ENCODE peak calls at places on chromosomes 12 and 14, in nine cellular contexts. R is stomach, A is ovary, Z is endothelial cell of umbilical vein, E is right lobe of liver, T is A549, H is K562, J is HCT116, N is body of pancreas. Q is an unnamed sample.

GRCh38 chr12:122862110-122862634 is 26.9 kb downstream of the HIP1R start:
- DNase-seq in Z (no peak), H (no peak), E (peak; percentile 52), T (no peak), R (no peak), A (no peak), J (no peak), N (no peak), Q (no peak)

GRCh38 chr12:108643941-108644742 is 10.4 kb upstream of the SELPLG start:
- DNase-seq in A (peak; percentile 48), R (no peak), H (no peak), N (peak; percentile 51), Z (peak; percentile 92), T (peak; percentile 58), J (peak; percentile 59), E (no peak), Q (peak; percentile 37)

GRCh38 chr12:107760207-107760816 is 625 bp downstream of the PRDM4 start:
- DNase-seq in T (peak; percentile 36), N (no peak), A (peak; percentile 23), J (no peak), E (peak; percentile 65), H (no peak), R (no peak), Z (peak; percentile 30), Q (peak; percentile 43)

GRCh38 chr14:72708708-72709475 is 185.0 kb downstream of the DPF3 start:
- DNase-seq in R (no peak), N (no peak), T (no peak), J (peak; percentile 69), Z (no peak), A (no peak), H (no peak), E (no peak), Q (peak; percentile 52)

GRCh38 chr12:47114481-47114892 is 34.7 kb upstream of the AMIGO2 start:
- DNase-seq in H (no peak), A (no peak), R (no peak), T (no peak), E (no peak), Z (no peak), N (no peak), J (no peak), Q (no peak)

GRCh38 chr12:129080821-129081220 is 227.5 kb downstream of the GLT1D1 start:
- DNase-seq in R (no peak), Z (no peak), E (no peak), A (no peak), H (no peak), T (no peak), J (no peak), N (no peak), Q (no peak)

GRCh38 chr14:105537580-105538474 is 11.4 kb downstream of the TMEM121 start:
- DNase-seq in E (no peak), A (peak; percentile 45), J (no peak), N (peak; percentile 55), H (peak; percentile 78), R (peak; percentile 78), T (peak; percentile 77), Z (no peak), Q (peak; percentile 74)

GRCh38 chr12:27498761-27499160 is 25.2 kb upstream of the PPFIBP1 start:
- DNase-seq in Z (no peak), H (no peak), N (no peak), T (no peak), R (no peak), A (no peak), E (no peak), J (no peak), Q (no peak)

DNA sequence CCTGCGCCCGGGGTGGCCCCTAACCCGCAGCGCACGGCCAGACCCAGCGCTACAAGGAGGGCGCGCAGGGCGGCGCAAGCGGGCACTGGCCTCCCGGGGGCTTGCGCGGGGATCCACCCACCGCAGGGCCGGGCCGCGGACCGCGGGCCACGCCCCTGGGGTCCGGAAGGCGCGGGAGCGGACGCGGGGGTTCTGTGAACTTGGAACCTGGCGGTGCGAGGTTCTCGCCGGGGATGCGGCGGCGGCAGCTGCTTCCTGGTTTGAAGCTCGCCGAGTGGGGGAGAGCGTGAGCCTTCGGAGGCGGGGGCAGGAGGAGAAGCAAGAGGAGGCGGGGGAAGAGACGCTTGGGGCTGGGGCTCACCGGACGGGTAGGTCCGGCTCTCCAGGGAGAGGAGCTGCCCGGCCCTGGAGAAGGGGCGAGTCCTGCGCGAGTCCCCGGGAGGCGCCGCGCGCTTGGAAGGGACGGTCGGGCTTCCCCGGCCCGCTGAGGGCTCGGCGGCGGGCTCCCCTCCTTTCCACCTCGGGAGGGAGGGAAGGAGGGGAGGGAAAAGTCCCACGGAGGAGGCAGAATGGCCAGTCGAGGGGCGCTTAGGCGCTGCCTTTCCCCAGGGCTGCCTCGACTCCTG is at the start of gene PRKCH:
- DNase-seq in H (peak; percentile 64), E (peak; percentile 80), N (peak; percentile 86), T (peak; percentile 65), A (peak; percentile 56), Z (peak; percentile 92), J (peak; percentile 54), R (peak; percentile 76), Q (peak; percentile 74)
- TF ChIP-seq POLR2A in H (no peak), E (peak; percentile 29), N (peak; percentile 80), T (no peak), A (no peak), Z (peak; percentile 49), J (peak; percentile 60), R (no peak), Q (no peak)

GRCh38 chr12:57237653-57237951 is 8.1 kb downstream of the SHMT2 start:
- DNase-seq in E (no peak), R (no peak), H (no peak), T (no peak), A (no peak), J (no peak), Z (no peak), N (no peak), Q (no peak)

GRCh38 chr12:57236925-57237652 is 7.6 kb downstream of the SHMT2 start:
- DNase-seq in H (no peak), A (no peak), T (no peak), N (no peak), R (no peak), E (no peak), J (no peak), Z (no peak), Q (no peak)

GRCh38 chr12:57235012-57235727 is 5.7 kb downstream of the SHMT2 start:
- DNase-seq in A (no peak), R (peak; percentile 77), J (no peak), T (no peak), H (peak; percentile 74), N (no peak), E (peak; percentile 89), Z (peak; percentile 24), Q (no peak)

GRCh38 chr12:57235728-57236131 is 6.2 kb downstream of the SHMT2 start:
- DNase-seq in Z (no peak), R (no peak), H (no peak), J (no peak), T (no peak), A (no peak), N (no peak), E (no peak), Q (no peak)

DNA sequence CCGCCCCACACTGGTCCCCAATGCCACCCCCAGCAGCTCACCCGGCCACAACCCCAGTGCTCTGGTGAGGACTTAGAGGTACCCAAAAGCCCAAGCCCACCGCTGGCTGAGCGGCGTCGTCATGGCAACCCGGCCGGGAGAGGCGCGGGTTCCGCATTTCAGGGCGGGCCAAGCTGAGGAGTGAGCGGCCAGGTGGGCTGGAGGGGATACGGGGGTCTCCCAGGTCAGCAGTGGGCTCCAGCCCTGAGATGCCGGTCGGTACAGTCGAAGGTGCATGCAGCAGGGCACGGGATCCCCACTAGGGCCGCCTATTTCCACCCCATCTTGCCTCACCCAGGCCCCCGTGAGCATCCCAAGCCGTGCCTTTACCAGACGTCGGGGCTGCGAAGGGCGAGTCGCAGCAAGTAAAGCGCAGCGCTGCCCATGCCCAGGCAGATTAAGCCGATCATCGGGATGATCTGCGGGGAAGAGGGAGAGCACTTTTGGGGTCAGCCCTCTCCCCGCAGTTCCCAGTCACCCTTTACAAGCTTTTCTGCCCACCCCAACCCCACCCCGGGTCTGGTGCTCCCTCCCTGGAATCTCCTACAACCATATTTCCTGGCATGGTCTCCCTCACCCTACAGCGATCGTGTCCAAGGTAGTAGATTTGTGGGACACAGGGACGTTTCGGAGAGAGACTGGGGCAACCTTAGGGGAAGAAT is 6.9 kb downstream of the SHMT2 start:
- DNase-seq in Z (no peak), T (no peak), H (no peak), A (no peak), N (no peak), R (no peak), J (no peak), E (peak; percentile 53), Q (no peak)
- TF ChIP-seq POLR2A in Z (no peak), T (no peak), H (no peak), A (no peak), N (no peak), R (no peak), J (no peak), E (no peak), Q (no peak)

GRCh38 chr12:6361834-6362233 is 13.5 kb downstream of the SCNN1A start:
- DNase-seq in N (peak; percentile 48), T (peak; percentile 92), H (no peak), R (peak; percentile 79), J (no peak), Z (peak; percentile 31), A (no peak), E (peak; percentile 88), Q (no peak)

GRCh38 chr12:6364037-6364360 is 11.4 kb downstream of the SCNN1A start:
- DNase-seq in A (no peak), T (no peak), E (no peak), H (no peak), J (no peak), N (no peak), Z (no peak), R (no peak), Q (no peak)

GRCh38 chr12:6362383-6362782 is 13.0 kb downstream of the SCNN1A start:
- DNase-seq in R (no peak), J (no peak), A (no peak), H (no peak), E (no peak), N (no peak), Z (no peak), T (no peak), Q (no peak)

GRCh38 chr12:6363010-6363329 is 12.4 kb downstream of the SCNN1A start:
- DNase-seq in N (no peak), A (no peak), R (no peak), Z (no peak), T (no peak), H (no peak), J (no peak), E (no peak), Q (no peak)

GRCh38 chr12:6363330-6364036 is 11.9 kb downstream of the SCNN1A start:
- DNase-seq in H (peak; percentile 94), J (no peak), E (peak; percentile 85), N (peak; percentile 85), Z (peak; percentile 75), A (peak; percentile 77), T (peak; percentile 97), R (peak; percentile 84), Q (peak; percentile 79)
- TF ChIP-seq POLR2A in H (peak; percentile 71), J (peak; percentile 46), E (peak; percentile 78), N (peak; percentile 82), Z (no peak), A (peak; percentile 37), T (peak; percentile 77), R (no peak), Q (no peak)

GRCh38 chr12:118372541-118373495 is at the start of gene TAOK3:
- DNase-seq in J (peak; percentile 97), T (peak; percentile 89), A (peak; percentile 99), H (peak; percentile 91), Z (peak; percentile 98), E (peak; percentile 99), N (peak; percentile 99), R (peak; percentile 99), Q (peak; percentile 99)

GRCh38 chr12:118374126-118374725 is 1.5 kb upstream of the TAOK3 start:
- DNase-seq in J (no peak), E (no peak), A (no peak), H (no peak), Z (no peak), T (no peak), N (no peak), R (no peak), Q (no peak)

GRCh38 chr12:118373628-118374027 is 921 bp upstream of the TAOK3 start:
- DNase-seq in H (no peak), J (no peak), E (no peak), T (no peak), N (no peak), A (no peak), R (no peak), Z (no peak), Q (no peak)

GRCh38 chr12:118370601-118371000 is 2.1 kb downstream of the TAOK3 start:
- DNase-seq in N (no peak), A (no peak), E (no peak), Z (no peak), R (no peak), T (no peak), H (no peak), J (no peak), Q (no peak)

GRCh38 chr12:118371354-118372282 is 1.1 kb downstream of the TAOK3 start:
- DNase-seq in N (peak; percentile 30), A (peak; percentile 18), H (no peak), R (no peak), E (peak; percentile 66), T (peak; percentile 16), Z (peak; percentile 23), J (no peak), Q (peak; percentile 64)
- TF ChIP-seq POLR2A in N (no peak), A (no peak), H (no peak), R (no peak), E (no peak), T (no peak), Z (no peak), J (no peak), Q (no peak)

Q was measured in testis.